ENCODE peak calls at places on chromosomes 13 and 19, in four cellular contexts. V, F, Z and C are unnamed samples.
A peak's percentile ranks its signal among the peaks of the same experiment; 100 is the strongest.

GRCh38 chr13:85108356-85108755 is 690.9 kb downstream of the SLITRK6 start:
- DNase-seq in V (no peak), F (no peak), Z (no peak), C (no peak)

GRCh38 chr13:98466634-98467236 is 110.2 kb downstream of the STK24 start:
- DNase-seq in V (no peak), F (no peak), Z (peak; percentile 58), C (no peak)

GRCh38 chr19:13718733-13719132 is 45.6 kb upstream of the MRI1 start:
- DNase-seq in V (no peak), F (no peak), Z (peak; percentile 21), C (peak; percentile 67)

GRCh38 chr19:45729774-45730388 is 815 bp downstream of the FBXO46 start:
- DNase-seq in V (no peak), F (no peak), Z (no peak), C (no peak)

GRCh38 chr19:51779703-51780102 is 15.3 kb upstream of the FPR3 start:
- DNase-seq in V (no peak), F (no peak), Z (no peak), C (no peak)

GRCh38 chr13:27161423-27161822 is 10.2 kb downstream of the USP12 start:
- DNase-seq in V (no peak), F (no peak), Z (no peak), C (no peak)

GRCh38 chr13:48653074-48654054 is at the start of gene CYSLTR2:
- DNase-seq in V (no peak), F (no peak), Z (no peak), C (no peak)

GRCh38 chr13:23551213-23552008 is 18.8 kb upstream of the TNFRSF19 start:
- DNase-seq in V (no peak), F (no peak), Z (no peak), C (no peak)

GRCh38 chr19:4360641-4361151 is 17.3 kb downstream of the MPND start:
- DNase-seq in V (no peak), F (no peak), Z (no peak), C (no peak)

GRCh38 chr19:45901432-45901903 is 945 bp downstream of the MYPOP start:
- DNase-seq in V (peak; percentile 78), F (no peak), Z (no peak), C (no peak)

GRCh38 chr13:66543780-66544179 is 686.4 kb downstream of the PCDH9 start:
- DNase-seq in V (no peak), F (no peak), Z (no peak), C (no peak)

GRCh38 chr19:48726573-48726972 is 7.0 kb upstream of the MAMSTR start:
- DNase-seq in V (no peak), F (no peak), Z (no peak), C (no peak)

GRCh38 chr19:10096615-10096963 is 5.9 kb downstream of the ANGPTL6 start:
- DNase-seq in V (no peak), F (no peak), Z (no peak), C (no peak)

GRCh38 chr13:41955605-41956004 is 5.3 kb downstream of the VWA8 start:
- DNase-seq in V (no peak), F (peak; percentile 54), Z (no peak), C (no peak)

DNA sequence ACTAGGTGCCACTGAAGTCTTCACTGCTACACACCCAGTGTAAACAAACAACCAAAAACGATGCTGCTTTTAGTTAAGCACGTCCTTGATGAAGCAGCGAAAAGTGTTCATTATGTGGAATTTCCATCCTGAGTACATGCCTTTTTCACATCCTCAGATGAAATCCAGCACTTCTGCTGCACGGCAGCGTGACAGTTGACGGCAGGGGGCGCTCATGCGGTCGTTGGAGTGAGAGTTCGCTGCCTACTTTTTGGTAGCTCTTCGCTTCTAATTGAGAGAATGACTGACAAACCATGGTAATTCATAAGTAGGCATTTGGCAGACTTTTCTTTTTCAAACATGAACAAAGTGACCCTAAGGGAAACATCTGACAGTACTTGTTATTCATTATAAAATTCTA is 1124.9 kb downstream of the EFNB2 start:
- DNase-seq in V (no peak), F (peak; percentile 74), Z (peak; percentile 4), C (no peak)
- TF ChIP-seq CTCF in V (no peak), F (peak; percentile 49), Z (peak; percentile 49), C (peak; percentile 34)

DNA sequence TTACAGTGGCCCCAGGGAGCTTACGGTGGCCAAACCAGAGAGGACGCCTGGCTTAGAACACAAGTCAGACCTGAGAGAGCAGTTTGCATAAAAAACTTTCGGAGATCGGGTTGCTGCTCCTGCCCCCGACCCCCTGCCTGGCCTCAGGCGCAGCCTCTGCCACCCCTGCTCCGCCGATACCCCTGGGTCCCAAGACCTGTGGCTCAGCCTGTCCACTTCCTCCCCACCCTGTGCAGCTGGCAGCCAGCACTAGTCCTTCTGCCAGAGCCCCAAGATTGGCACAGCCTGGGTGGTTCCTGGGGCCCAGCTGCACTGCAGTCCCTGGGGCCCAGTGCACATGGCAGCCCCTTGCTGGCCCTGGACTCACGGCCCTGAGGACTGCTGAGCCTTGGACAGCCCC is 56.2 kb upstream of the SOX1 start:
- DNase-seq in V (no peak), F (no peak), Z (no peak), C (no peak)
- H3K4me1 ChIP-seq in V (no peaks in the 10 kb centered on the region), F (no peaks in the 10 kb centered on the region), Z (no peaks in the 10 kb centered on the region), C (no peaks in the 10 kb centered on the region)

GRCh38 chr19:41427647-41428480 is 690 bp upstream of the B3GNT8 start:
- DNase-seq in V (no peak), F (no peak), Z (no peak), C (peak; percentile 73)

GRCh38 chr19:41425174-41426115 is 1.7 kb downstream of the B3GNT8 start:
- DNase-seq in V (no peak), F (no peak), Z (no peak), C (peak; percentile 59)

GRCh38 chr19:41424335-41425173 is 2.6 kb downstream of the B3GNT8 start:
- DNase-seq in V (no peak), F (no peak), Z (no peak), C (no peak)

GRCh38 chr19:41426952-41427646 is at the start of gene B3GNT8:
- DNase-seq in V (peak; percentile 91), F (peak; percentile 87), Z (no peak), C (peak; percentile 94)

GRCh38 chr19:41426116-41426841 is 895 bp downstream of the B3GNT8 start:
- DNase-seq in V (no peak), F (no peak), Z (no peak), C (peak; percentile 63)
- H3K4me3 ChIP-seq in V (peak overlapping the region; percentile 48), F (peak overlapping the region; percentile 64), Z (no peak overlapping the region), C (peak overlapping the region; percentile 34)

GRCh38 chr13:22275393-22275792 is 604.5 kb downstream of the FGF9 start:
- DNase-seq in V (no peak), F (no peak), Z (no peak), C (no peak)

GRCh38 chr13:22278336-22278929 is 607.6 kb downstream of the FGF9 start:
- DNase-seq in V (peak; percentile 73), F (no peak), Z (no peak), C (no peak)
- TF ChIP-seq CTCF in V (peak; percentile 32), F (peak; percentile 28), Z (no peak), C (no peak)

DNA sequence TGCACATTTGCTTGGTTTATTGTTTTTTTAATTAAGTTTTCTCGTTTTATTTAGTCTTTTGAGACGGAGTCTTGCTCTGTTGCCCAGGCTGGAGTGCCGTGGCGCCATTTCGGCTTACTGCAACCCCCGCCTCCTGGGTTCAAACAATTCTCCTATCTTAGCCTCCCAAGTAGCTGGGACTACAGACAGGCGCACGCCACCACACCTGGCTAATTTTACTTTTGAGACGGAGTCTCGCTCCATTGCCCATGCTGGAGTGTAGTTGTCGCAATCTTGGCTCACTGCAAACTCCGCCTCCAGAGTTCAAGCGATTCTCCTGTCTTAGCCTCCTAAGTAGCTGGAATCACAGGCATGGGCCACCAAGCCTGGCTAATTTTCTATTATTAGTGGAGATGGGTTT is 1.3 kb downstream of the RPS9 start:
- DNase-seq in V (no peak), F (no peak), Z (no peak), C (peak; percentile 31)
- H3K4me1 ChIP-seq in V (peaks cover 23% of the 10 kb centered on the region), F (peaks cover 52% of the 10 kb centered on the region), Z (peaks cover 55% of the 10 kb centered on the region), C (peaks cover 50% of the 10 kb centered on the region)

GRCh38 chr13:44573071-44573470 is 3.1 kb downstream of the TSC22D1 start:
- DNase-seq in V (no peak), F (no peak), Z (no peak), C (no peak)
- H3K4me3 ChIP-seq in V (peak overlapping the region; percentile 40), F (peak overlapping the region; percentile 90), Z (no peak overlapping the region), C (no peak overlapping the region)

GRCh38 chr19:58278156-58279041 is at the start of gene ZNF8:
- DNase-seq in V (peak; percentile 98), F (peak; percentile 97), Z (peak; percentile 100), C (peak; percentile 99)
- TF ChIP-seq CTCF in V (no peak), F (no peak), Z (no peak), C (no peak)

GRCh38 chr19:7998081-7998480 is 7.4 kb downstream of the ELAVL1 start:
- DNase-seq in V (no peak), F (peak; percentile 20), Z (no peak), C (no peak)
- H3K4me1 ChIP-seq in V (peaks cover 14% of the 10 kb centered on the region), F (peaks cover 75% of the 10 kb centered on the region), Z (peaks cover 13% of the 10 kb centered on the region), C (peaks cover 16% of the 10 kb centered on the region)